ENCODE peak calls at places on chromosomes 12 and 14, in four cellular contexts. Y is GM23248, V is hepatocyte, R is GM23338. Z is an unnamed sample.

GRCh38 chr12:32895688-32896437 is 714 bp downstream of the PKP2 start:
- DNase-seq in V (peak), R (peak), Y (no peak), Z (peak)

GRCh38 chr12:102685172-102685571 is 204.8 kb upstream of the IGF1 start:
- DNase-seq in R (no peak), V (no peak), Y (peak), Z (no peak)

GRCh38 chr14:91143862-91144261 is 30.0 kb downstream of the DGLUCY start:
- DNase-seq in R (no peak), Y (no peak), V (no peak), Z (no peak)

GRCh38 chr12:124687695-124688301 is 120.4 kb upstream of the NCOR2 start:
- DNase-seq in R (no peak), Y (peak), V (no peak), Z (no peak)

GRCh38 chr12:69415471-69416275 is 54.5 kb upstream of the FRS2 start:
- DNase-seq in V (peak), R (peak), Y (peak), Z (peak)

GRCh38 chr12:5923043-5923605 is 21.9 kb downstream of the ANO2 start:
- DNase-seq in V (no peak), Y (no peak), R (no peak), Z (no peak)

GRCh38 chr12:111598637-111599458 is at the start of gene ATXN2:
- DNase-seq in Y (peak), V (peak), R (peak), Z (peak)

GRCh38 chr12:89781961-89782360 is 73.3 kb upstream of the ATP2B1 start:
- DNase-seq in R (no peak), Y (no peak), V (no peak), Z (no peak)

GRCh38 chr12:9064201-9064814 is 51.4 kb downstream of the A2M start:
- DNase-seq in V (peak), R (peak), Y (peak), Z (peak)

GRCh38 chr14:30204431-30204830 is 276.8 kb upstream of the PRKD1 start:
- DNase-seq in Y (no peak), R (no peak), V (no peak), Z (no peak)

GRCh38 chr14:54350196-54350595 is 46.6 kb upstream of the CDKN3 start:
- DNase-seq in R (no peak), Y (peak), V (no peak), Z (no peak)

GRCh38 chr12:106759526-106760183 is 14.8 kb upstream of the RIC8B start:
- DNase-seq in Y (peak), R (no peak), V (no peak), Z (peak)

GRCh38 chr12:101875112-101875961 is 2.0 kb upstream of the DRAM1 start:
- DNase-seq in R (no peak), V (no peak), Y (peak), Z (no peak)

GRCh38 chr12:27504506-27504905 is 19.5 kb upstream of the PPFIBP1 start:
- DNase-seq in V (no peak), Y (peak), R (no peak), Z (no peak)

GRCh38 chr12:113860059-113860820 is 105.9 kb downstream of the RBM19 start:
- DNase-seq in V (no peak), Y (no peak), R (peak), Z (no peak)

GRCh38 chr12:67339530-67339929 is 70.4 kb downstream of the CAND1 start:
- DNase-seq in Y (no peak), V (no peak), R (no peak), Z (no peak)

GRCh38 chr14:68391292-68392014 is 401.4 kb downstream of the ZFP36L1 start:
- DNase-seq in V (no peak), Y (peak), R (no peak), Z (no peak)

GRCh38 chr14:89429206-89430091 is 12.4 kb upstream of the FOXN3 start:
- DNase-seq in R (no peak), Y (peak), V (peak), Z (no peak)

GRCh38 chr12:45988259-45988658 is 2.1 kb downstream of the SCAF11 start:
- DNase-seq in V (no peak), Y (peak), R (no peak), Z (no peak)

GRCh38 chr14:98766818-98767217 is 505.2 kb downstream of the BCL11B start:
- DNase-seq in Y (no peak), V (peak), R (no peak), Z (no peak)

GRCh38 chr12:92065018-92065499 is 80.6 kb downstream of the BTG1 start:
- DNase-seq in Y (peak), R (no peak), V (peak), Z (peak)

GRCh38 chr12:43210437-43211197 is 341.4 kb downstream of the ADAMTS20 start:
- DNase-seq in Y (peak), V (no peak), R (no peak), Z (peak)

GRCh38 chr12:92745874-92746553 is 43.2 kb downstream of the PLEKHG7 start:
- DNase-seq in Y (peak), V (peak), R (no peak), Z (no peak)

GRCh38 chr14:60922050-60922449 is 58.8 kb downstream of the TRMT5 start:
- DNase-seq in Y (peak), R (no peak), V (no peak), Z (no peak)

GRCh38 chr12:79000501-79000900 is 135.9 kb downstream of the SYT1 start:
- DNase-seq in V (no peak), Y (peak), R (no peak), Z (no peak)

GRCh38 chr14:100747021-100747586 is 20.4 kb downstream of the DLK1 start:
- DNase-seq in V (peak), R (no peak), Y (peak), Z (no peak)

GRCh38 chr14:96140964-96141363 is 63.7 kb upstream of the BDKRB2 start:
- DNase-seq in R (no peak), Y (no peak), V (no peak), Z (no peak)

GRCh38 chr12:28388879-28389278 is 198.6 kb downstream of the CCDC91 start:
- DNase-seq in R (no peak), Y (no peak), V (no peak), Z (no peak)

GRCh38 chr12:91009319-91009950 is 4.7 kb upstream of the EPYC start:
- DNase-seq in Y (no peak), V (no peak), R (no peak), Z (peak)

GRCh38 chr12:106625976-106626375 is 43.2 kb downstream of the RFX4 start:
- DNase-seq in V (no peak), Y (no peak), R (no peak), Z (no peak)

GRCh38 chr14:34038358-34039057 is 87.6 kb upstream of the EGLN3 start:
- DNase-seq in V (peak), R (no peak), Y (no peak), Z (no peak)

GRCh38 chr12:130592641-130593040 is 123.5 kb downstream of the RIMBP2 start:
- DNase-seq in R (no peak), V (no peak), Y (no peak), Z (no peak)

GRCh38 chr12:45122776-45123380 is 72.0 kb upstream of the DBX2 start:
- DNase-seq in R (peak), Y (peak), V (peak), Z (peak)

GRCh38 chr12:76738824-76739579 is 24.9 kb upstream of the ZDHHC17 start:
- DNase-seq in V (no peak), R (peak), Y (no peak), Z (no peak)

GRCh38 chr12:76740501-76740900 is 23.4 kb upstream of the ZDHHC17 start:
- DNase-seq in V (no peak), R (no peak), Y (no peak), Z (no peak)

DNA sequence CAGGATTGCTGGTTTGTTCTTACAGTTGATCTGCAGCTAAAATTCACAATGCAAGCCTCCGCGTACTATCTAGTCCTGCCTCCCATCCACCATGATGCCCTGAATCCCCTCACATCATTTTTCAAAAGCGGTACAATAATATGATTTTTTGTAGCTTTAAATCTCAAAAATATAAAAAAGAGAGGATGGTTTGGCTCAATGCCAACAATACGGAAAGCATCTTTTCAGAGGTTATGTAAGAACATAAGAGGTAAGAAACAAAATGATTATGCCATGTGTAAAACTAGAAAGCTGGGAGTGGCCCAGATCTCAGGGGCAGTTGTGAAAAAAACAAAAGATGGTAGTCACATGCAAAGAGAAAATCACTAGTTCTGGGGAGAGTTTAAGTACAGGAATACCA is 24.0 kb upstream of the ZDHHC17 start:
- DNase-seq in V (no peak), R (no peak), Y (no peak), Z (no peak)
- TF ChIP-seq EZH2phosphoT487 in V (no peak), R (no peak), Y (no peak), Z (no peak)

DNA sequence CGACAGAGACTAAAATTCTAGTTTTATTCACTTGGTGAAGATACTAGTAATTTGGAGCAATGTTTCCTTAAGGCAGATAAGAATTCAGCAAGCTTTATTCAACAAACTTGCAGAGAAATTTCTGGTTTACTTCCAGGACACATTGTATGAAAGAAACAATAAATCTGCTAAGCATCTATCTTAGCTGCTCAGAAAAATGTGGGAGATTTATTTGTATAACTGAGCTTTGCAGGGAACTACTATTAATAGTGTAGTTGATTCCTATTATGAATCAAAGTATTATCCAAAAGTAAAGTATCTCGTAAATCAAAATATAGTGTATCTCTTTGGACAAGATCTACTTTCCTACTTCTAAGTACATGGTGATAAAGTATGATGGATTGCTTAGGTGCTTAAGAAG is 239.4 kb upstream of the TMTC1 start:
- DNase-seq in R (no peak), Y (no peak), V (no peak), Z (no peak)
- TF ChIP-seq EZH2phosphoT487 in R (no peak), Y (no peak), V (no peak), Z (no peak)

GRCh38 chr14:73602994-73603393 is 9.3 kb upstream of the ACOT6 start:
- DNase-seq in Y (no peak), V (no peak), R (no peak), Z (no peak)

GRCh38 chr14:73594491-73594890 is 2.8 kb downstream of the ACOT4 start:
- DNase-seq in R (no peak), Y (no peak), V (no peak), Z (no peak)

DNA sequence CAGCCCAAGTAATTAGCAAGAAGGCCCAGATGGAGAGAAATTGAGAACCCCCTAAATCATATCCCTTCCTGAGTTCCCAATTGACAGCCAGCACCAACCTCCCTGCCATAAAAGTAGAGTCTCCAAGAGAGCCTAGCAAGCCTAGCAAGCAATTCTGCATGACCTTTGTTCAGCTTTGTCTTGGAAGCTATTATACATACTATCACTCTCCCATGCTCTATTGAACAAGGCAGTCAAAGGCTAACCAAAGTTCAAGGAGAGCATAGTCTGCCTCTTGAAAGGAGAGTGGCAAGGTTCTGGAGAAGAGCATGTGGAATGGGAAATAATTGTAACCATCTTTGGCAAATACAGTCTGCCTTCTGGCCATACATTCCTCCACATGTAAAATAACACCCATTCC is 7.8 kb downstream of the ACOT4 start:
- DNase-seq in V (peak), R (no peak), Y (no peak), Z (no peak)
- TF ChIP-seq EZH2phosphoT487 in V (no peak), R (no peak), Y (no peak), Z (no peak)

DNA sequence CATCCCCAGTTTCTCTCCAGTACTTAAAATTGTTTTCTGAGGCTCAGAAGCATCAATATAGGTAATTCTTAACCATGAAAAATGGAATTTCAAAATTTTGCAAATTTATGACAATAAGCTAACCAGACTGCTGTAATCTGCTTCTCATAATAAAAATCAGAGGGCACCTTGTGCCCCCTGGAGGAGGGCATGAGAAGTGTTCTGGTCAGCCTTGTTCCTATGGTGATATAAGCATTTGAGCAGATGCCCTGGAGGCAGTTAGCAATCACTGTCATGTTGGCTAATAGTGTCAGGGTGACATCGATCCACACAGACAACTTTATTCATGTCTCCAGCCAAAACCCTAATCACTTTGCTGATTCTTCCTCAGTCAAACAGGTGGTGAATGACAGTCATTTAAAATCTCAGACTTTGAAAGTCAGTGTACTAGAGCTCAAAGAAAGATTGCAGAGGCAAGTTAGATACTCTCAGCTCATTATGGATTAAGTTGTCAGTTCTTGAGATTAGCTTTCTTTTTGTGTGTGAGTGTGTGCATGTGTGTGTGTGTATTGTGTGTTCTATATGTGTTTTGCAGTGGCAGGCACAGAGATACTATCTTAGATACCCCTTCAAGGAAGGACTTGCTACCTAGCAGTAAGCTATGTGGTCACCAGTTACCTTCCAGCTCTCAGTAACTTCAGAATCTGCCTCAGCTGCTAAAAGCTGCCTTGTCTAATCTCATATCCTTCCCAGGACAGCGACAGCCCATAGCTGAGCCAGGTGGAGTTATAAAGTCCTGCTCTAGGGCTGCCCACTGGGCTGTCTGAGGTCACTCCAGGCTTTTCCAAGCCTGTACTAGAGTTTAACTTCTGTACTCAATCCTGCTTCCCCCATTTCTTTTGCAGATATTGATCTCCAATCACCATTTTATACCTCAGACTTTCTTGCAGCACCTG is 942.8 kb downstream of the GALC start:
- DNase-seq in R (peak), V (peak), Y (peak), Z (peak)
- TF ChIP-seq EZH2phosphoT487 in R (no peak), V (no peak), Y (no peak), Z (no peak)

GRCh38 chr12:64064240-64064639 is 157.9 kb downstream of the KICS2 start:
- DNase-seq in R (no peak), Y (no peak), V (no peak), Z (no peak)
- TF ChIP-seq EZH2phosphoT487 in R (no peak), Y (no peak), V (no peak), Z (no peak)

DNA sequence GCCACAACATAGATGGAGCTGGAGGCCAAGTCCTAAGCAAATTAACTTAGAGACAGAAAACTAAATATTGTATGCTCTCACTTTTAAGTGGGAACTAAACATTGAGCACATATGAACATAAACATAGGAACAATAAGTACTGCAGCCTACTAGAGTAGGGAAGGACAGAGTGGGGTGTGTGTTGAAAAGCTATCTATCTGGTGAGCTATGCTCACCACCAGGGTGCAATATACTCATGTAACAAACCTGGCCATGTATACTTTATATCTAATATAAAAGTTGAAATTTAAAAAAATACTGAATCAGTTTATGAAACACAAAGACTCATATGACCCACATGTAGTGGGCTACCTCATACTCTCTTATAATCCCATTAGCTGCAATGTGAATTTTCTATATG is 1305.0 kb downstream of the LRFN5 start:
- DNase-seq in R (peak), V (no peak), Y (peak), Z (no peak)
- TF ChIP-seq EZH2phosphoT487 in R (no peak), V (no peak), Y (no peak), Z (no peak)

GRCh38 chr14:72256055-72256454 is 323.8 kb downstream of the RGS6 start:
- DNase-seq in R (no peak), V (no peak), Y (peak), Z (no peak)
- TF ChIP-seq EZH2phosphoT487 in R (no peak), V (no peak), Y (no peak), Z (no peak)

DNA sequence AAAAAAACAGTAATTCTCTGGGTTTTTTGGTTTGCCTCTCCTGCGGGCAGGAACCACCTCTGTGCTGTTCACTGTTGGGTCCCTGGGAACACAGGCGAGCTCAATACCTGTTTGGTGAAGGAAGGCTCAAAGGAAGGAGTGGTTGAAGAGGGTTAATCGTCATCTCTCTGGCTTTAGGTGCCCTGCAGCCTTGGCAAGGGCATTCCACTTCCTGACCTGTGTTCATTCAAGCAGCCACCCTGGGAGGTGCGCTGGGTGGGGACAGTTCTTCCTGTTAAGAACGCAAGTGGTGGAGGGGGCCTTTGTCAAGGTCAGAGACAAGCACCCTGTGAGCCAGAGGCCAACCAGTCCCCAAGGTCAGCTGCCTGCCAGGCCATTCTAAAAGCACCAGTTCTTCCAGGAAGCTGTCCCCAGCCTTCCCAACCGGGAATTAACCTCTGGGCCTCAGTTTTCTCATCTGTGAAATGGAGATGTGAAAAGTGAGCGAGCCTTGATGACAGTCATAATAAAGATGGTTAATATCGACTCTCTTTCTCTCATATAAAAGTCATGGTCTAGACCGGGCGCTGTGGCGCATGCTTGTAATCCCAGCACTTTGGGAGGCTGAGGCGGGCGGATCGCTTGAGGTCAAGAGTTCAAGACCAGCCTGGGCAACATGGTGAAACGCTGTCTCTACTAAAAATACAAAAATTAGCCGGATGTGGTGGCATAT is 6.3 kb downstream of the RHOF start:
- DNase-seq in Y (no peak), R (no peak), V (no peak), Z (no peak)
- TF ChIP-seq EZH2phosphoT487 in Y (no peak), R (no peak), V (no peak), Z (no peak)

DNA sequence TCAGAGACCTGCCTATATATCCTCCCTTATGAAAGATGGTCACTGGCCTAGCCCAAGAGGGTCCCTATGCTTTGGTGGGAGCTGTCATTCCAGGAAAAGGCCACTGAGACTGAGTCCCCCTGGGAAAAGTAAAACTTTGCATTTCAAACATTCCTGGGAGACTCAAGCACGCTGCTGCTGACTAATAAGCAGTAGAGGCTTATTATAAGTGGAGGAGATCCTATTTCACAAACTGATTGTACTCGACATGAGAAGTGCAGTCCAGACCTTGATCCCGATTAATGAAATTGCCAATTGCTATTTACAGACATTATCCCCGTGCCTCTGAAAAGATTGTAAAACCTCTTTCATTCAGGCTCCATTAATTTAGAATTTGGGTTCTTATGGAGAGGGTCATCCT is 96.6 kb downstream of the EMP1 start:
- DNase-seq in V (no peak), R (no peak), Y (peak), Z (no peak)
- TF ChIP-seq EZH2phosphoT487 in V (no peak), R (no peak), Y (no peak), Z (no peak)

DNA sequence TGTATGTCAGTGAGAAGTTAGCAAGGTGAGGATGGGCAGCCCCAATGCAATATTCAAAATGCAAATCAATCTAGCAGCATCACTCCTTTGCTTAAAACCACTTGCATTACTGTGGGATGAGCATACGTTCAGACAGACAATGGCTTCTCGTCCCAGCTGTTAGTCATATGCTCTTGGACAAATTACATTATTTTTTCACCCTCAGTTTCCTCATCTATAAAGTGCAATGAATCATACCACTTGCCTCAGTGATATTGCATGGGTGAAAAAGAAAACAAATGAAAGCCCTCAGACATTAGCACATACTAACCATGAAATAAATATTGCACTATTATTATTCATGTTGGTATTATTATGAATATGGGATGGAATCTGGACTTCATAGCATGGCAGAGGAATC is 132.3 kb downstream of the C12orf75 start:
- DNase-seq in R (no peak), V (no peak), Y (peak), Z (no peak)
- TF ChIP-seq EZH2phosphoT487 in R (no peak), V (no peak), Y (no peak), Z (no peak)